ENCODE peak calls at places on chromosomes 13 and 19, in ten cellular contexts. M is astrocyte of the cerebellum; N is endothelial cell of umbilical vein; G is AG09309; P is fibroblast of pulmonary artery; Q is suprapubic skin; A is CD8-positive, alpha-beta T cell; U is colonic mucosa; T is endodermal cell; O is HFF-Myc. D is an unnamed sample.

GRCh38 chr13:44879452-44880058 is 109.7 kb downstream of the NUFIP1 start:
- DNase-seq in A (no peak), Q (no peak), M (no peak), P (peak), G (no peak), N (peak), O (no peak), T (peak), U (peak), D (peak)

GRCh38 chr19:38385804-38386257 is 2.0 kb downstream of the GGN start:
- DNase-seq in P (no peak), A (no peak), M (no peak), T (peak), G (no peak), U (no peak), O (no peak), N (no peak), Q (no peak), D (no peak)

GRCh38 chr19:11174336-11174735 is 18.8 kb upstream of the SPC24 start:
- DNase-seq in O (no peak), N (no peak), A (no peak), G (no peak), P (no peak), T (no peak), M (no peak), Q (no peak), U (no peak), D (no peak)

GRCh38 chr19:57665261-57665806 is 3.4 kb upstream of the ZSCAN4 start:
- DNase-seq in P (no peak), O (no peak), T (no peak), M (no peak), G (no peak), A (no peak), Q (no peak), U (no peak), N (no peak), D (no peak)

GRCh38 chr19:42366676-42367075 is 23.4 kb downstream of the CNFN start:
- DNase-seq in T (no peak), U (no peak), O (no peak), G (no peak), M (no peak), A (no peak), N (no peak), P (no peak), Q (no peak), D (no peak)

GRCh38 chr13:106318941-106319411 is 216.5 kb downstream of the EFNB2 start:
- DNase-seq in U (no peak), A (no peak), M (peak), O (peak), T (peak), G (peak), P (peak), Q (no peak), N (peak), D (no peak)

GRCh38 chr13:32901994-32902780 is 114.0 kb upstream of the KL start:
- DNase-seq in O (no peak), G (no peak), A (no peak), U (no peak), Q (no peak), T (no peak), M (no peak), P (no peak), N (no peak), D (no peak)

GRCh38 chr13:46267166-46267565 is 55.4 kb downstream of the LRRC63 start:
- DNase-seq in U (no peak), O (no peak), T (no peak), Q (no peak), A (no peak), N (no peak), G (no peak), P (no peak), M (no peak), D (no peak)

GRCh38 chr13:35979378-35979911 is 151.7 kb downstream of the DCLK1 start:
- DNase-seq in Q (peak), O (peak), N (peak), G (peak), M (peak), P (peak), U (peak), A (no peak), T (no peak), D (no peak)

GRCh38 chr13:95536629-95537241 is 15.8 kb upstream of the CLDN10 start:
- DNase-seq in Q (no peak), O (peak), U (no peak), N (peak), T (no peak), G (peak), M (no peak), A (no peak), P (peak), D (no peak)

GRCh38 chr19:7921302-7921954 is 1.3 kb downstream of the SNAPC2 start:
- DNase-seq in P (no peak), O (no peak), A (no peak), M (no peak), Q (no peak), T (no peak), G (no peak), N (no peak), U (no peak), D (no peak)

GRCh38 chr13:32585625-32586021 is 629 bp upstream of the PDS5B start:
- DNase-seq in G (no peak), P (no peak), N (no peak), A (no peak), M (no peak), U (peak), T (peak), O (no peak), Q (no peak), D (no peak)

GRCh38 chr19:28920269-28921066 is 292.5 kb downstream of the UQCRFS1 start:
- DNase-seq in P (no peak), M (no peak), Q (no peak), U (no peak), A (no peak), T (peak), G (no peak), N (no peak), O (no peak), D (no peak)

GRCh38 chr13:35198821-35199220 is 256.8 kb downstream of the NBEA start:
- DNase-seq in P (no peak), G (no peak), M (no peak), N (no peak), T (no peak), U (no peak), Q (no peak), O (no peak), A (no peak), D (no peak)

GRCh38 chr13:80757694-80758093 is 416.8 kb upstream of the SPRY2 start:
- DNase-seq in P (no peak), M (no peak), A (no peak), G (no peak), N (no peak), T (no peak), U (no peak), O (no peak), Q (no peak), D (no peak)

GRCh38 chr13:106599875-106600797 is 32.2 kb upstream of the ARGLU1 start:
- DNase-seq in P (peak), N (peak), O (peak), U (peak), T (no peak), M (peak), G (peak), A (no peak), Q (no peak), D (no peak)

GRCh38 chr19:33125929-33126388 is 6.0 kb upstream of the WDR88 start:
- DNase-seq in T (peak), Q (no peak), O (peak), P (peak), U (peak), N (peak), A (peak), M (peak), G (peak), D (peak)

GRCh38 chr13:103517066-103517767 is 451.0 kb upstream of the SLC10A2 start:
- DNase-seq in O (no peak), T (no peak), N (no peak), A (no peak), P (no peak), Q (no peak), G (no peak), U (no peak), M (no peak), D (no peak)

GRCh38 chr19:9936151-9937000 is at the start of gene OLFM2:
- DNase-seq in P (no peak), G (no peak), Q (no peak), N (no peak), U (no peak), A (no peak), O (no peak), M (no peak), T (peak), D (peak)

GRCh38 chr13:34152996-34153395 is 335.0 kb downstream of the RFC3 start:
- DNase-seq in A (no peak), N (no peak), Q (no peak), G (no peak), U (no peak), O (no peak), P (no peak), M (no peak), T (no peak), D (no peak)

GRCh38 chr19:19120308-19121156 is 17.7 kb downstream of the TMEM161A start:
- DNase-seq in A (no peak), G (no peak), M (no peak), T (peak), U (peak), P (peak), O (no peak), Q (no peak), N (peak), D (peak)

GRCh38 chr19:28577199-28577598 is 635.8 kb downstream of the UQCRFS1 start:
- DNase-seq in O (peak), N (no peak), T (peak), M (no peak), P (no peak), A (no peak), Q (no peak), G (no peak), U (no peak), D (no peak)

GRCh38 chr13:107886118-107886517 is 329.2 kb downstream of the LIG4 start:
- DNase-seq in N (no peak), U (no peak), O (no peak), Q (no peak), M (no peak), T (no peak), P (no peak), A (no peak), G (peak), D (no peak)

DNA sequence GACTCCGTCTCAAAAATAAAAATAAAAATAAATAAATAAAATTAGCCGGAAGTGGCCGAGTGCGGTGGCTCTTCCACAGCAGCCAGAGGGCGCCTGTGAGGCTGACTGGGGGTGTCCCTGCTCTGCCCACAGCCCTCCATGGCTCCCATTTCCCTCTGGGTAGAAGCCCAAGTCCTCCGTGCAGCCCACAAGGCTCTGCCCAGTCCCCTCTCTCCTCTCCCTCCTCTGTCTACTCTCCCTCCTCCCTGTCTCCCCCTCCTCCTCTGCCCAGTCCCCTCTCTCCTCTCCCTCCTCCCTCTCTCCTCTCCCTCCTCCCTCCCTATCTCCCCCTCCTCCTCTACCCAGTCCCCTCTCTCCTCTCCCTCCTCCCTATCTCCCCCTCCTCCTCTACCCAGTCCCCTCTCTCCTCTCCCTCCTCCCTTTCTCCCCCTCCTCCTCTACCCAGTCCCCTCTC is 20.4 kb downstream of the MISP start:
- DNase-seq in N (peak), G (no peak), T (peak), M (no peak), A (no peak), P (peak), U (no peak), Q (no peak), O (no peak), D (peak)
- TF ChIP-seq CTCF in N (peak), G (peak), T (peak), M (peak), A (no peak), P (peak), U (peak), Q (no peak), O (peak), D (peak)

GRCh38 chr13:101941095-101941777 is 460.6 kb downstream of the FGF14 start:
- DNase-seq in M (no peak), T (peak), N (no peak), G (no peak), U (no peak), Q (no peak), A (no peak), P (peak), O (no peak), D (no peak)
- TF ChIP-seq CTCF in M (peak), T (peak), N (no peak), G (peak), U (no peak), Q (no peak), A (no peak), P (no peak), O (no peak), D (no peak)

GRCh38 chr19:21260164-21260847 is 68.9 kb downstream of the ZNF708 start:
- DNase-seq in G (no peak), Q (no peak), P (no peak), M (no peak), U (no peak), A (no peak), T (no peak), N (no peak), O (no peak), D (no peak)

DNA sequence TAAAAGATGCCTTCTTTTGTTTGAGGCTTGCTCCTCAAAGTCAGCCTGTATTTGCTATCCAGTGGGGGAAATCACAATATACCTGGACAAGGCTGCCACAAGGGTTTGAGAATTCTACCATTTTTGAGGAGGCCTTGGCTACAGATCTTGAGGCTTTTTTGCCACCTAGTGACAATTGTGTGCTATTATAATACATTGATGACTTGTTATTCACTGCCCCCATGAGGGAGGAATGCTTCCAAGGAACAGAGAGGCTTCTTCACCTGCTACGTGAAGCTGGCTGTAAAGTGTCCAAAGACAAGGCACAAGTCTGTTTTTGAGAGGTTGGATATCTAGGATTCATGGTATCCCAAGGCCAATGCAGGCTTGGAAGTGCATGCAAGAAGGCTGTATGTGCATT is 72.5 kb downstream of the ZNF708 start:
- DNase-seq in P (peak), A (no peak), M (no peak), Q (no peak), G (no peak), O (no peak), T (peak), U (no peak), N (no peak), D (no peak)
- TF ChIP-seq CTCF in P (peak), A (no peak), M (no peak), Q (no peak), G (peak), O (peak), T (peak), U (no peak), N (no peak), D (no peak)

DNA sequence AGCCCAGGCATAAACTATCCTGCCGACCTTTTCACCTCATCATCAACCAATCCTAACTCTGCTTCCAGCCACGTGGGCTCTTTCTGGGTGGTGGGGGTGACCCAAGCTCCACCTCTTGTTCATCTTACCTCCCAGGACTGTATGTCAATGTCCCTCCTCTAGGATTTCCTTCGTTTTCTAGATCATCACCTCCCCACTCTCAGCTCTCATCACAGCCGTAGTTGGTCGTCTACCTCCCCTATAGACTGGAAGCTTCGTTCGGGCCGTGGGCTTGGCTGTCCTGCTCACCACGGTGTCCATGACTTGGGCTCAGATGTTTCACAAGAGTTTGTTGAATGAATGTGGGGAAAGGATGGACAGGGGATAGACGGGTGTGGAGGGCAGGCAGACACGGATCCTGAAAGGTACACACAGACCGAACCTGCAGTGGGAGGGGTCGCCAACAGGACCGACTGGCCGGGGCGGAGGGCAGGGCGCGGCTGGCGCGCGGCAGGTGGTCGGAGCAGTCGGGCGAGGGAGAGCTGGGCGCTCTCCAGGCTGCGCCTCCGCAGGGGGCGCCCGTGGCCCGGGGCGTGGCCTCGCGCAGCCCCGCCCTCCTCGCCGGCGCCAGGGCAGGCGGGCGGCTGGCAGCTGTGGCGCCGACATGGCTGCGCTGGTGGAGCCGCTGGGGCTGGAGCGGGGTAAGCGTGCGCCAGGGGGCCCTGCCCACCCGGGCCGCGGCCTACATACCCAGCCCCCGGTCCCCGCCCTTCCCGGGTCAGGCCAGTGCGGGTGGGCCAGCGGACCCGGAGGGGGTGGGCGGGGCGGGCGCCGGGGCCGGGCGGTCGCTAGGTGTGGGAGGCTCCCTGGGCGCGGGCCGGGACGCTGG is at the start of gene LIN7B:
- DNase-seq in O (no peak), G (no peak), A (peak), U (peak), N (peak), P (peak), T (peak), Q (no peak), M (no peak), D (peak)
- TF ChIP-seq CTCF in O (no peak), G (peak), A (peak), U (no peak), N (peak), P (peak), T (peak), Q (peak), M (no peak), D (peak)

GRCh38 chr19:5090780-5091575 is 122.1 kb downstream of the KDM4B start:
- DNase-seq in P (peak), G (peak), A (no peak), N (no peak), O (no peak), T (no peak), U (no peak), Q (no peak), M (no peak), D (no peak)

GRCh38 chr19:5093953-5094718 is 125.2 kb downstream of the KDM4B start:
- DNase-seq in A (no peak), T (no peak), U (no peak), O (no peak), M (no peak), G (no peak), N (no peak), Q (no peak), P (no peak), D (no peak)

GRCh38 chr19:5091576-5092215 is 122.8 kb downstream of the KDM4B start:
- DNase-seq in P (no peak), M (no peak), T (no peak), Q (no peak), N (no peak), A (no peak), G (no peak), O (no peak), U (no peak), D (no peak)

GRCh38 chr19:5093297-5093858 is 124.5 kb downstream of the KDM4B start:
- DNase-seq in T (no peak), G (no peak), U (no peak), A (no peak), M (no peak), P (no peak), N (no peak), Q (no peak), O (no peak), D (no peak)

GRCh38 chr19:5092444-5092843 is 123.5 kb downstream of the KDM4B start:
- DNase-seq in U (no peak), A (no peak), Q (no peak), G (no peak), T (no peak), P (no peak), O (no peak), N (no peak), M (no peak), D (no peak)
- TF ChIP-seq CTCF in U (no peak), A (no peak), Q (no peak), G (no peak), T (no peak), P (no peak), O (no peak), N (no peak), M (no peak), D (no peak)

GRCh38 chr13:21501709-21502108 is 42.6 kb upstream of the ZDHHC20 start:
- DNase-seq in Q (no peak), O (no peak), N (no peak), M (no peak), U (no peak), P (no peak), G (no peak), A (no peak), T (peak), D (no peak)
- TF ChIP-seq CTCF in Q (no peak), O (no peak), N (no peak), M (peak), U (no peak), P (no peak), G (no peak), A (no peak), T (peak), D (no peak)